ENCODE peak calls at places on chromosomes 7 and 10, in four cellular contexts. One of them, this sample, is unnamed.

GRCh38 chr10:88870101-88870500 is 9.9 kb upstream of the STAMBPL1 start:
- DNase-seq in activated effector memory CD4-positive, alpha-beta T cell treated with Interleukin-2 at 50 U/mL for 16 hours: no peak
- DNase-seq in HEK293T: no peak
- DNase-seq in T47D: no peak
- DNase-seq in this sample: no peak

GRCh38 chr7:55912748-55913158 is 25.5 kb downstream of the ZNF713 start:
- DNase-seq in HEK293T: no peak
- DNase-seq in activated effector memory CD4-positive, alpha-beta T cell treated with Interleukin-2 at 50 U/mL for 16 hours: no peak
- DNase-seq in T47D: no peak
- DNase-seq in this sample: no peak

GRCh38 chr10:131979821-131980270 is 1.9 kb downstream of the BNIP3 start:
- DNase-seq in T47D: no peak
- DNase-seq in HEK293T: no peak
- DNase-seq in activated effector memory CD4-positive, alpha-beta T cell treated with Interleukin-2 at 50 U/mL for 16 hours: no peak
- DNase-seq in this sample: peak; percentile 27

GRCh38 chr7:130966246-130967009 is 232.4 kb upstream of the KLF14 start:
- DNase-seq in activated effector memory CD4-positive, alpha-beta T cell treated with Interleukin-2 at 50 U/mL for 16 hours: no peak
- DNase-seq in HEK293T: no peak
- DNase-seq in T47D: no peak
- DNase-seq in this sample: no peak

GRCh38 chr7:73606801-73607691 is 17.3 kb downstream of the MLXIPL start:
- DNase-seq in HEK293T: peak; percentile 80
- DNase-seq in activated effector memory CD4-positive, alpha-beta T cell treated with Interleukin-2 at 50 U/mL for 16 hours: peak; percentile 39
- DNase-seq in T47D: peak; percentile 53
- DNase-seq in this sample: peak; percentile 29

GRCh38 chr10:121615401-121615800 is 17.2 kb upstream of the FGFR2 start:
- DNase-seq in T47D: no peak
- DNase-seq in HEK293T: no peak
- DNase-seq in activated effector memory CD4-positive, alpha-beta T cell treated with Interleukin-2 at 50 U/mL for 16 hours: no peak
- DNase-seq in this sample: no peak

GRCh38 chr7:73995330-73995729 is 32.6 kb upstream of the ELN start:
- DNase-seq in HEK293T: no peak
- DNase-seq in activated effector memory CD4-positive, alpha-beta T cell treated with Interleukin-2 at 50 U/mL for 16 hours: no peak
- DNase-seq in T47D: no peak
- DNase-seq in this sample: no peak

GRCh38 chr7:39589323-39590111 is 23.3 kb downstream of the YAE1 start:
- DNase-seq in HEK293T: peak; percentile 48
- DNase-seq in activated effector memory CD4-positive, alpha-beta T cell treated with Interleukin-2 at 50 U/mL for 16 hours: peak; percentile 34
- DNase-seq in T47D: peak; percentile 26
- DNase-seq in this sample: peak; percentile 85

GRCh38 chr7:77799078-77799964 is 748 bp downstream of the PHTF2 start:
- DNase-seq in HEK293T: peak; percentile 40
- DNase-seq in activated effector memory CD4-positive, alpha-beta T cell treated with Interleukin-2 at 50 U/mL for 16 hours: no peak
- DNase-seq in T47D: peak; percentile 63
- DNase-seq in this sample: peak; percentile 37

GRCh38 chr10:72889391-72889831 is 4.1 kb upstream of the OIT3 start:
- DNase-seq in HEK293T: no peak
- DNase-seq in T47D: peak; percentile 34
- DNase-seq in activated effector memory CD4-positive, alpha-beta T cell treated with Interleukin-2 at 50 U/mL for 16 hours: no peak
- DNase-seq in this sample: peak; percentile 100

GRCh38 chr7:151226560-151226874 is 488 bp downstream of the ABCF2 start:
- DNase-seq in HEK293T: no peak
- DNase-seq in T47D: no peak
- DNase-seq in activated effector memory CD4-positive, alpha-beta T cell treated with Interleukin-2 at 50 U/mL for 16 hours: no peak
- DNase-seq in this sample: no peak

GRCh38 chr10:24552346-24553016 is 171.2 kb downstream of the ARHGAP21 start:
- DNase-seq in activated effector memory CD4-positive, alpha-beta T cell treated with Interleukin-2 at 50 U/mL for 16 hours: no peak
- DNase-seq in HEK293T: peak; percentile 54
- DNase-seq in T47D: peak; percentile 92
- DNase-seq in this sample: peak; percentile 94

GRCh38 chr7:139852482-139852845 is 23.4 kb downstream of the TBXAS1 start:
- DNase-seq in HEK293T: no peak
- DNase-seq in activated effector memory CD4-positive, alpha-beta T cell treated with Interleukin-2 at 50 U/mL for 16 hours: no peak
- DNase-seq in T47D: no peak
- DNase-seq in this sample: no peak

GRCh38 chr10:127585519-127586023 is 36.5 kb downstream of the NPS start:
- DNase-seq in HEK293T: no peak
- DNase-seq in activated effector memory CD4-positive, alpha-beta T cell treated with Interleukin-2 at 50 U/mL for 16 hours: no peak
- DNase-seq in T47D: no peak
- DNase-seq in this sample: no peak

GRCh38 chr10:91540714-91541113 is 92.2 kb downstream of the PPP1R3C start:
- DNase-seq in T47D: no peak
- DNase-seq in HEK293T: no peak
- DNase-seq in activated effector memory CD4-positive, alpha-beta T cell treated with Interleukin-2 at 50 U/mL for 16 hours: no peak
- DNase-seq in this sample: peak; percentile 45

This sample was measured in epithelial cell of esophagus.